ENCODE peak calls at places on chromosomes 4 and X, in four cellular contexts. W, D, G and I are unnamed samples.

GRCh38 chr4:956531-957230 is 16.7 kb downstream of the DGKQ start:
- DNase-seq in W (no peak), D (no peak), G (no peak), I (no peak)

GRCh38 chrX:153410328-153410727 is 944 bp upstream of the ZFP92 start:
- DNase-seq in W (no peak), D (no peak), G (no peak), I (no peak)

GRCh38 chr4:17788956-17789355 is 7.5 kb upstream of the FAM184B start:
- DNase-seq in W (no peak), G (no peak), D (no peak), I (no peak)

GRCh38 chr4:24373662-24374061 is 210.7 kb downstream of the DHX15 start:
- DNase-seq in G (no peak), W (no peak), D (no peak), I (no peak)

GRCh38 chr4:168920438-168921081 is 89.5 kb downstream of the CBR4 start:
- DNase-seq in D (no peak), W (no peak), G (no peak), I (no peak)

GRCh38 chr4:10094841-10095240 is 21.8 kb downstream of the WDR1 start:
- DNase-seq in G (no peak), W (no peak), D (no peak), I (peak)

GRCh38 chr4:17324431-17324830 is 187.5 kb downstream of the QDPR start:
- DNase-seq in W (peak), G (no peak), D (peak), I (peak)

GRCh38 chr4:120452006-120452405 is 385.4 kb upstream of the MAD2L1 start:
- DNase-seq in G (no peak), W (no peak), D (no peak), I (no peak)

GRCh38 chr4:112312610-112313239 is 15.6 kb downstream of the ALPK1 start:
- DNase-seq in G (no peak), D (no peak), W (no peak), I (no peak)

GRCh38 chrX:132114607-132115006 is 13.2 kb downstream of the FRMD7 start:
- DNase-seq in D (no peak), W (no peak), G (no peak), I (no peak)

GRCh38 chrX:133913658-133914388 is 71.6 kb downstream of the GPC3 start:
- DNase-seq in D (no peak), G (no peak), W (no peak), I (no peak)

DNA sequence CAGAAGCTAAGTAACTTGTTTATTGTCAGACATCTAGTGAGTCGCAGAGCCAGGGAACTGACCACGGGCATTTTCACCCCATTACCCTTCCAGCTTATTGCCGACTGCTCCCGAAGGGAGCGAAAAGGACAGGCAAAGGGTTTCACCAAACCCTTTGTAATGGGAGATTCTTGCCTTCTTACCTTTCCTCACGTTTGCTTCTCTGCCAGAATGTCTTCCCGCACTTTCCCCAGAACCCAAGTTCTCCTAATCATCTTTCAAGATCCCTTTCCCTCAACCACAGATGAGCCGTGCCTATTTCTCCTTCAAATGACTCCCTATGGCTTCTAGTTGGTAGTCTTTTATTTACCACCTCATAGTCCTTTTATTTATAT is 520 bp upstream of the SRP72 start:
- DNase-seq in D (no peak), G (no peak), W (no peak), I (no peak)
- H3K27ac ChIP-seq in D (peak), G (peak), W (peak), I (peak)

DNA sequence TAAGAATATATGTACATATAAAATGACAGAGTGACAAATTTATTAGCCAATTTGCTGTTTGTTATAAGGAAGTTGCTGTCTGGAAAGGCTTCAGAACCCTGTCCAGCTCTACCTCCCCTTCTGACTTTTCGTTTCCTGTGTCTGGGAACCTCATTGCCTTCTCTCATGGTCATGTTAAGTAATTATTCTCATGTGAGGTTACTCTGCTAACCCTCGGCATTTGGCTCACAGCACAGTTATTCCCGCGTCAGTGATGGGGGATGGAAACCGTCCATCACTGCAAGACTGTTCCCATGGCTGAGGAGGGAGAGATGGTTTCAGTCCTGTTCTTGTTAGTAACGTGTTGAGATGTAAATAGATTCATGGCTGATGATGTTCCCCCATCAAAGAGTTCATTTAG is 11.9 kb downstream of the EDNRA start:
- DNase-seq in D (no peak), W (no peak), G (no peak), I (no peak)
- H3K27ac ChIP-seq in D (no peak), W (no peak), G (no peak), I (no peak)

DNA sequence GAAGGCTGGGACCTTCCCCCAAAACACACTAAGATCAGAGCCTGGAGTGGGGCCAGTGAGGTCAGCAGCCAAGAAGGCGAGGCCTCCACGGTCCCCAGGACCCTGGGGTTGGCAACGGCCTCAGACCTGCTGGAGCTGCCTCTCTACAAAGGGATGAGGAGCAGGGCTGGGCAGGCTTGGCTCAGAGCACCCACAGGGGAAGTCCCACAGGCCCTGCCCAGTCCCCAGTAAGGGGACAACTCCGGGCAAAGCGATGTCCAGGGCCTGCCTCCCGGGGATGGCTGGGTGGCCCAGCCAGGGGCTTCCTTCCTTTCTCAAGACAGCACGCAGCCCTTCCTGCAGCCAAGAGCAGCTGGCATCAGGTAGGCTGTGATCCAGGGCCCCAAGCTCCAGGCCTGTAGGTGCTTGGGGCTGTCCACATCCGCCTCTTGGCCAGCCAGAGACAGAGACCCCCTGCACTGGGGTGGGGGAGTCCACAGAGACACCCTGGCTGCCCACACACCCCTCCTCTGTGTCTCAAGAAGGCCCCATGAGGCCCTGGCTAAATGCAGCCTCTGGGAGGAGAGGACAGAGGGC is 5.7 kb downstream of the MXD4 start:
- DNase-seq in W (peak), G (peak), D (no peak), I (peak)
- H3K27ac ChIP-seq in W (peak), G (peak), D (no peak), I (peak)

DNA sequence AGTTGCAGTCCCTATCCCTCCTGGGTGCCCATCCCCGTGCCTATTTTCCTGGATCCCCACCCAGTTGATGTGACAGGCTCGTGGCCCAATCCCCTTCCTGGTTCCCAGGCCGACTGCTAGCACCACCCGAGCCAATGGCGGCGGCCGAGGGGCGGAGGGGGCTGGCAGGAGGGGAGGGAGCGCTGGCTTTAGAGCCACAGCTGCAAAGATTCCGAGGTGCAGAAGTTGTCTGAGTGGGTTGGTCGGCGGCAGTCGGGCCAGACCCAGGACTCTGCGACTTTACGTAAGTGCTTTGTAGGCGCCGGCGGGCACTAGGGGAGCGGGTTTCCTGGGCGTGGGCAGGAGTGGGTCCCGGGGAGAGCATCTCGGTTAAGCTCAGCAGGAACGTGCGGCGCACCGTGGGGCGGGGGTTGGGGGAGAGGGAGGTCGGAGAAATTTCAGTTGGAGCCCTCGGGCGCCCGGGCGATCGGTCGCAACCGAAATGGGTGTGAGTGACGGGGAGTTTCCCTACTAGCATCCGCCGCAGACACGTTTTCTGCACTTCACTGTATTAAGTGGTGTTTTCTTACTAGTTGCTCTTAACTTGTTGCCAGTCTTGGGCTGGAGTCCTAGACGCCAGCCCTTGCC is at the start of gene PLS3:
- DNase-seq in G (peak), W (peak), D (peak), I (peak)
- H3K27ac ChIP-seq in G (peak), W (peak), D (peak), I (peak)

GRCh38 chr4:123506311-123506685 is 109.7 kb downstream of the SPRY1 start:
- DNase-seq in D (no peak), G (no peak), W (no peak), I (no peak)
- H3K27ac ChIP-seq in D (peak), G (no peak), W (peak), I (peak)

GRCh38 chrX:17453791-17454190 is 78.8 kb downstream of the NHS start:
- DNase-seq in D (no peak), W (no peak), G (no peak), I (no peak)

GRCh38 chrX:17464196-17464595 is 89.2 kb downstream of the NHS start:
- DNase-seq in G (no peak), W (no peak), D (peak), I (no peak)

GRCh38 chrX:17456526-17456925 is 81.5 kb downstream of the NHS start:
- DNase-seq in G (no peak), D (no peak), W (no peak), I (no peak)

GRCh38 chrX:17459596-17459995 is 84.6 kb downstream of the NHS start:
- DNase-seq in G (no peak), D (no peak), W (no peak), I (no peak)

GRCh38 chrX:17459008-17459407 is 84.0 kb downstream of the NHS start:
- DNase-seq in D (no peak), G (no peak), W (peak), I (peak)
- H3K27ac ChIP-seq in D (no peak), G (no peak), W (no peak), I (no peak)

GRCh38 chr4:40192286-40193017 is 4.4 kb upstream of the RHOH start:
- DNase-seq in D (no peak), W (no peak), G (no peak), I (no peak)
- H3K27ac ChIP-seq in D (peak), W (no peak), G (peak), I (no peak)